ENCODE peak calls at places on chromosome 21, in eight cellular contexts. C is BE2C; P is AG10803; X is A549; J is astrocyte of the spinal cord; L is OCI-LY7; O is CD8-positive, alpha-beta T cell; F is heart left ventricle. S is an unnamed sample.

GRCh38 chr21:39575778-39576177 is 37.0 kb upstream of the B3GALT5 start:
- DNase-seq in J (peak), F (no peak), C (no peak), L (no peak), X (no peak), P (peak), O (no peak), S (no peak)

GRCh38 chr21:31403596-31404333 is 59.7 kb upstream of the TIAM1 start:
- DNase-seq in L (no peak), J (no peak), F (no peak), X (no peak), C (no peak), P (no peak), O (no peak), S (no peak)

GRCh38 chr21:31158789-31159581 is 120.7 kb upstream of the KRTAP19-8 start:
- DNase-seq in P (no peak), J (peak), C (no peak), F (no peak), O (no peak), L (peak), X (no peak), S (no peak)

GRCh38 chr21:33560965-33561364 is 18.1 kb downstream of the SON start:
- DNase-seq in F (no peak), C (no peak), L (no peak), X (no peak), J (no peak), P (no peak), O (no peak), S (no peak)

GRCh38 chr21:45574691-45575090 is 32.5 kb upstream of the SLC19A1 start:
- DNase-seq in C (no peak), O (no peak), J (no peak), P (no peak), L (no peak), F (no peak), X (no peak), S (no peak)

GRCh38 chr21:40254540-40255455 is 387.6 kb downstream of the PCP4 start:
- DNase-seq in P (no peak), X (no peak), O (no peak), J (peak), F (no peak), C (no peak), L (no peak), S (no peak)

GRCh38 chr21:32916522-32917099 is 109.1 kb upstream of the OLIG2 start:
- DNase-seq in O (no peak), J (no peak), F (no peak), C (peak), X (no peak), P (no peak), L (peak), S (no peak)

GRCh38 chr21:45545691-45546531 is 3.7 kb upstream of the SLC19A1 start:
- DNase-seq in O (no peak), C (no peak), L (no peak), F (peak), P (no peak), J (no peak), X (no peak), S (no peak)

GRCh38 chr21:17548262-17548661 is 35.4 kb downstream of the CXADR start:
- DNase-seq in F (no peak), L (no peak), X (no peak), P (no peak), C (no peak), J (no peak), O (no peak), S (no peak)

GRCh38 chr21:45404726-45405270 is at the start of gene COL18A1:
- DNase-seq in P (no peak), F (peak), L (no peak), J (peak), O (peak), C (peak), X (peak), S (peak)

GRCh38 chr21:39601194-39601940 is 11.4 kb upstream of the B3GALT5 start:
- DNase-seq in F (no peak), J (no peak), X (no peak), C (no peak), L (no peak), P (no peak), O (no peak), S (no peak)

GRCh38 chr21:21851657-21852056 is 853.4 kb downstream of the NCAM2 start:
- DNase-seq in F (no peak), X (no peak), L (no peak), J (no peak), P (peak), O (no peak), C (no peak), S (no peak)

GRCh38 chr21:26165331-26165730 is 5.2 kb downstream of the APP start:
- DNase-seq in F (no peak), L (no peak), P (no peak), C (no peak), J (no peak), X (no peak), O (no peak), S (no peak)

GRCh38 chr21:23017989-23018388 is 2019.8 kb downstream of the NCAM2 start:
- DNase-seq in L (no peak), F (no peak), C (no peak), O (no peak), X (no peak), J (no peak), P (no peak), S (no peak)

GRCh38 chr21:44558695-44559094 is at the start of gene KRTAP10-3:
- DNase-seq in P (no peak), O (no peak), L (no peak), X (no peak), J (no peak), C (no peak), F (no peak), S (no peak)

GRCh38 chr21:45612096-45613019 is 31.2 kb upstream of the PCBP3 start:
- DNase-seq in X (peak), J (peak), C (peak), F (no peak), P (peak), L (no peak), O (no peak), S (no peak)

GRCh38 chr21:25002676-25003075 is 604.6 kb downstream of the MRPL39 start:
- DNase-seq in X (no peak), J (no peak), C (no peak), O (no peak), F (no peak), P (no peak), L (no peak), S (no peak)

GRCh38 chr21:31781737-31782136 is 49.8 kb upstream of the SCAF4 start:
- DNase-seq in J (peak), L (no peak), X (no peak), C (peak), P (peak), F (no peak), O (no peak), S (no peak)

GRCh38 chr21:33412832-33413519 is 9.8 kb downstream of the IFNGR2 start:
- DNase-seq in F (no peak), C (no peak), J (no peak), X (no peak), O (no peak), P (no peak), L (no peak), S (no peak)

GRCh38 chr21:20016431-20017005 is 981.7 kb upstream of the NCAM2 start:
- DNase-seq in P (no peak), F (no peak), L (no peak), O (no peak), J (no peak), X (no peak), C (no peak), S (no peak)

GRCh38 chr21:40404319-40404906 is 442.5 kb downstream of the DSCAM start:
- DNase-seq in F (no peak), O (no peak), X (no peak), C (no peak), J (peak), L (no peak), P (no peak), S (no peak)

GRCh38 chr21:20662523-20662922 is 335.7 kb upstream of the NCAM2 start:
- DNase-seq in F (no peak), L (no peak), P (no peak), J (no peak), O (no peak), C (no peak), X (no peak), S (no peak)

GRCh38 chr21:46008893-46009635 is 27.5 kb downstream of the COL6A1 start:
- DNase-seq in O (no peak), X (no peak), P (no peak), C (no peak), F (no peak), L (no peak), J (no peak), S (no peak)

GRCh38 chr21:39182484-39183271 is 573 bp downstream of the PSMG1 start:
- DNase-seq in L (no peak), P (peak), X (no peak), F (no peak), J (peak), O (peak), C (no peak), S (no peak)

GRCh38 chr21:25512095-25513086 is 94.9 kb downstream of the MRPL39 start:
- DNase-seq in C (no peak), F (no peak), L (no peak), O (no peak), J (no peak), P (no peak), X (no peak), S (no peak)

GRCh38 chr21:33064623-33064996 is 5.3 kb upstream of the OLIG1 start:
- DNase-seq in X (no peak), L (no peak), J (no peak), P (no peak), C (no peak), F (no peak), O (no peak), S (no peak)

GRCh38 chr21:15449556-15449955 is 280.2 kb upstream of the USP25 start:
- DNase-seq in O (no peak), L (no peak), F (no peak), P (no peak), X (no peak), J (no peak), C (no peak), S (no peak)
- H3K4me3 ChIP-seq in O (no peak), L (no peak), F (no peak), P (no peak), X (no peak), J (no peak), C (no peak), S (no peak)

DNA sequence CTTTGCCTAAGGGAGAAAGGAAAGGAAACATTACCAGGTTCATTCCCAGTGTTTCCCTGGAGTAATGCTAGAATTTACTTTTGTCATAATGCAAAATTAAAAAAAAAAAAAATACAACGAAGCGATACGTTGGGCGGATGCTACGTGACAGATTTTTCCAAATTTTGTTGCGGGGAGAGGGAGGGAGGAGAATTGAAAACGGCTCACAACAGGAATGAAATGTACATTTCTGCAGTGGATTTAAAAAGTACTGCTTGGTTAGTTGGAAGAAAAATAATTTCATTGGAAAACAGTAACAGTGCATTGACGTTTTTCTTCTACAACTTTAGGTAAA is 157.5 kb downstream of the RUNX1 start:
- DNase-seq in O (no peak), F (no peak), C (no peak), L (no peak), P (no peak), J (no peak), X (no peak), S (no peak)
- H3K4me3 ChIP-seq in O (no peak), F (peak), C (no peak), L (no peak), P (peak), J (peak), X (peak), S (peak)

DNA sequence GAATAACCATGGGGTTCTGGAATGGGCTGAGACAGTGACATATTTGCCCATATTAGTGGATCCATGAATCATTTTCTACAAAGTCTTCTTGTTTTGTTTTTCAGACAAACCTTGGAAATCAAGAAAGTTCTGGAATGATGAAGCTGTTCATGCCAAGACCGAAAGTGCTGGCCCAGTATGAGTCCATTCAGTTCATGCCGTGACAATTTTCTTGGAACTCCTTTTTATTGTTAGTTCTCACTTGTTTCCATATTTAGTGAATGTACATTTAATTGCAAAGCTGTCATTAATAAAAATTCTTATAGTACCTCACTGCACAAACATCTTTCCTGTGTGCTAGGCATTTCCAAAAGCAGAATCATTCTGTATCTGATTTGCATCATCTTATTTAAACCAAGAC is 100.6 kb upstream of the KCNJ15 start:
- DNase-seq in L (no peak), O (no peak), J (no peak), F (no peak), X (no peak), P (peak), C (no peak), S (no peak)
- H3K4me3 ChIP-seq in L (no peak), O (no peak), J (no peak), F (no peak), X (no peak), P (no peak), C (no peak), S (no peak)

GRCh38 chr21:42232176-42232825 is 13.4 kb downstream of the ABCG1 start:
- DNase-seq in L (peak), F (no peak), O (no peak), X (no peak), P (no peak), J (no peak), C (no peak), S (no peak)
- H3K4me3 ChIP-seq in L (peak), F (no peak), O (peak), X (no peak), P (no peak), J (no peak), C (no peak), S (peak)

DNA sequence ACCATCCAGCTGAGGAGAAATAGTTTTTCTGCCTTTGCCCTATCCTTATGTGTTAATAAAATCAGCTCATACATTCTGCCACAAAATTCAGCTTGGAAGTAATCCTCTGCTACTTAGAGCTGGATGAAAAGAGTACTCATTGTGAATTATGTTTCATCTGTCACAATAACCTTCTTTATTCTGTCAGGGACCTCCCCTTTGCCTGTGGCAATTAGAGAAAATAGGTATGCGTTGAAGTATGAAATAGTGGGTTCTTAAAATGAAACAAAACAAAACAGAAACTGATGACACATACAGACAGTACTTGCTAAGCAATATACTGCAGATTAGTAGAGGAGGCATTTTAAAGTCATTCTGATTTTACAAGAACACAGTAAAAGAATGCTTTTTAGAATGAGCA is 578.5 kb downstream of the USP25 start:
- DNase-seq in O (no peak), X (no peak), F (no peak), J (peak), C (no peak), P (peak), L (no peak), S (no peak)
- H3K4me3 ChIP-seq in O (no peak), X (no peak), F (peak), J (peak), C (no peak), P (peak), L (no peak), S (peak)

GRCh38 chr21:36980280-36981048 is 14.0 kb upstream of the HLCS start:
- DNase-seq in F (peak), L (no peak), C (peak), X (no peak), O (no peak), J (peak), P (peak), S (peak)

GRCh38 chr21:36976228-36976627 is 9.8 kb upstream of the HLCS start:
- DNase-seq in X (no peak), J (no peak), L (no peak), P (no peak), F (no peak), O (no peak), C (no peak), S (no peak)

GRCh38 chr21:36974851-36975192 is 8.4 kb upstream of the HLCS start:
- DNase-seq in P (no peak), F (no peak), O (no peak), X (no peak), C (no peak), J (no peak), L (no peak), S (no peak)

GRCh38 chr21:36973986-36974850 is 7.7 kb upstream of the HLCS start:
- DNase-seq in X (no peak), F (no peak), O (no peak), C (no peak), L (no peak), J (no peak), P (no peak), S (no peak)

DNA sequence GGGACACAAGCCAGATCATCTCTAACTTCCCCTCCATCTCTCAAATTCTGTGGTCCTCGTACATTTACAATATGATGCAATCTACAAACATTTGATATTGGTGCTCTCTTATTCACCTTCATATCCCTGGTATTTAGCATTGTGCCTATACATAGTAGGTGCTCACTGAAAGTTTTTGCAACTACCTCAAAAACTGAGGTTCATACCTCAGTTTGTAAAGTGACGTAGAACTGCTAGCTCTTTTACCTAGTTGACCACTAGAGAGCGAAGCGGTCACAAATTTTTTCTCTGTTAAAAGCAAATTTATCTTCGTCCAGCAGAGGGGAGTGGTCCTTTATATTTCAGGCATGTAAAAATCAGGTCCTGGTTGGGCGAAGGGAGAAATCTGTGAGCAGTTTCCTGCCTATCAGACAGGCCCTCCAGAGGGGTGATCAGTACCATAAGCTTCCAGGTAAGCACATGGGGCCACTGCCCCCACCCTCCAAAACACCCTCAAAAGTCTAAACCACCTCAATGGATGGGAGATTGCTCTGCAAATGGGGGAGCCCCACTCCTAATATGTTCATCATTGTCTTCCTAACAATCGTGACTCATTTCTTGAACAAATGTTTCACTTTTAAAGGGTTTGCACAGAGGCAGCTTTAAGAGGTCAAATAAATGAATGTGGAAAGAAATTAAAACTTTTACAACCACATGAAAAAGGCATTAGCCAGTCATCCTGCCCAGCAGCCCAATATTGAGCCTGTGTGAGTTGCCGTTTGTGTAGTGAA is 10.6 kb upstream of the HLCS start:
- DNase-seq in F (no peak), C (peak), L (peak), O (no peak), P (peak), X (peak), J (peak), S (no peak)
- H3K4me3 ChIP-seq in F (no peak), C (no peak), L (peak), O (no peak), P (peak), X (no peak), J (no peak), S (no peak)

DNA sequence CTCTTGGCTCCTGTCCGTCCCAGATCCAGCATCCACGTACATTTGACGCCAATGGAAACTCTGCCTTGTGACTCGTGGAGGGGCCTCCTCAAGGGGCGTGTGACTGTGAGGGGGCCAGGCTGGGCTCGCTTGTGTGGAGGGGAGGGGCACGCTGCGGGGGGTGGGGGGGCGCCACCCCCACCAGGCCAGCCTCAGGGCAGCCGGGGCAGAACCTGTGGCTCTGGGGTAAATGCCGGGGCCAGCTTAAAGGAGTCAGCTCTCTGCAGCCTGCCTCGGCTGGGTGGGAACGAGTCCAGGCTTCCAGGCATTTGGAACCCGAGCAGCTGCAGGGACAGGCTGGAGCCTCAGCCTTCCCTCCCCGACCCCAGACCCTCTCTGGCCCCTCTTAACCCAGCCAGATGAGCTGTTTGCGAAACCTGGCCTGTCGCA is 94.0 kb downstream of the SIK1 start:
- DNase-seq in L (no peak), O (no peak), C (no peak), F (no peak), J (peak), X (no peak), P (no peak), S (peak)
- H3K4me3 ChIP-seq in L (no peak), O (no peak), C (no peak), F (peak), J (no peak), X (peak), P (peak), S (no peak)

S was measured in psoas muscle.